ENCODE peak calls at places on chromosomes 1 and 21, in four cellular contexts. D is iris pigment epithelial cell, T is hepatocyte, H is AG09319. B is an unnamed sample.

GRCh38 chr1:27517305-27517704 is 27.3 kb upstream of the WASF2 start:
- DNase-seq in T (no peak), D (no peak), H (no peak), B (no peak)

GRCh38 chr1:53362851-53363642 is 35.2 kb upstream of the LRP8 start:
- DNase-seq in T (no peak), H (no peak), D (no peak), B (no peak)

GRCh38 chr1:172180886-172181285 is 239.6 kb upstream of the C1orf105 start:
- DNase-seq in T (peak), H (no peak), D (peak), B (peak)

GRCh38 chr21:15788847-15789548 is 59.2 kb downstream of the USP25 start:
- DNase-seq in T (no peak), H (no peak), D (peak), B (no peak)

GRCh38 chr21:45322231-45322959 is 34.7 kb upstream of the POFUT2 start:
- DNase-seq in D (no peak), T (no peak), H (no peak), B (no peak)

GRCh38 chr1:47031059-47031458 is 7.6 kb downstream of the CYP4X1 start:
- DNase-seq in T (no peak), H (no peak), D (peak), B (no peak)

GRCh38 chr1:55582078-55582477 is 366.9 kb upstream of the USP24 start:
- DNase-seq in H (no peak), D (no peak), T (no peak), B (no peak)

GRCh38 chr1:230913496-230913895 is 45.2 kb upstream of the C1orf198 start:
- DNase-seq in D (no peak), T (no peak), H (no peak), B (no peak)

GRCh38 chr1:109259674-109260557 is 10.6 kb downstream of the CELSR2 start:
- DNase-seq in H (no peak), D (no peak), T (no peak), B (no peak)

GRCh38 chr1:56586502-56586901 is 7.1 kb upstream of the PLPP3 start:
- DNase-seq in T (no peak), H (no peak), D (no peak), B (no peak)

GRCh38 chr1:37477198-37477931 is 3.0 kb downstream of the ZC3H12A start:
- DNase-seq in H (no peak), D (peak), T (peak), B (peak)

GRCh38 chr1:167310732-167311131 is 90.0 kb downstream of the POU2F1 start:
- DNase-seq in T (no peak), D (no peak), H (no peak), B (no peak)

GRCh38 chr1:4759671-4760070 is 105.3 kb downstream of the AJAP1 start:
- DNase-seq in H (no peak), D (no peak), T (no peak), B (no peak)

GRCh38 chr1:230750576-230750975 is 3.4 kb downstream of the CAPN9 start:
- DNase-seq in T (peak), D (no peak), H (no peak), B (no peak)

GRCh38 chr1:165456114-165456513 is 11.2 kb upstream of the RXRG start:
- DNase-seq in D (no peak), H (no peak), T (peak), B (no peak)

GRCh38 chr1:192807968-192808587 is 761 bp upstream of the RGS2 start:
- DNase-seq in H (no peak), D (peak), T (peak), B (no peak)

GRCh38 chr21:43208561-43209332 is 39.9 kb downstream of the CRYAA start:
- DNase-seq in T (no peak), D (no peak), H (no peak), B (no peak)

GRCh38 chr1:186828612-186829542 is at the start of gene PLA2G4A:
- DNase-seq in D (peak), T (peak), H (peak), B (peak)

GRCh38 chr1:101587749-101588148 is 350.9 kb downstream of the S1PR1 start:
- DNase-seq in T (peak), D (peak), H (no peak), B (no peak)

GRCh38 chr1:4587721-4588120 is 66.7 kb upstream of the AJAP1 start:
- DNase-seq in D (no peak), T (no peak), H (no peak), B (no peak)

GRCh38 chr1:8116892-8117262 is 90.8 kb upstream of the ERRFI1 start:
- DNase-seq in H (peak), D (peak), T (peak), B (no peak)

GRCh38 chr21:31593161-31593560 is 66.3 kb upstream of the SOD1 start:
- DNase-seq in T (no peak), D (no peak), H (no peak), B (no peak)

GRCh38 chr1:75615664-75616435 is 4.9 kb upstream of the SLC44A5 start:
- DNase-seq in H (no peak), T (peak), D (peak), B (peak)

GRCh38 chr1:179228783-179229213 is 679 bp downstream of the ABL2 start:
- DNase-seq in T (peak), D (no peak), H (no peak), B (no peak)

GRCh38 chr1:55700359-55701130 is 485.4 kb upstream of the USP24 start:
- DNase-seq in H (no peak), T (no peak), D (peak), B (no peak)

GRCh38 chr1:27603320-27603961 is 503 bp downstream of the AHDC1 start:
- DNase-seq in D (peak), T (peak), H (no peak), B (peak)

GRCh38 chr1:23402286-23403037 is 22.1 kb downstream of the TCEA3 start:
- DNase-seq in T (no peak), D (no peak), H (no peak), B (no peak)

GRCh38 chr1:62247391-62248168 is 52.9 kb downstream of the L1TD1 start:
- DNase-seq in T (no peak), H (no peak), D (no peak), B (no peak)

GRCh38 chr1:155223017-155223416 is 14.5 kb downstream of the MTX1 start:
- DNase-seq in H (no peak), T (no peak), D (no peak), B (no peak)

GRCh38 chr1:209783338-209783737 is 1.0 kb downstream of the C1orf74 start:
- DNase-seq in D (no peak), T (peak), H (no peak), B (no peak)

GRCh38 chr1:198157847-198158765 is 1.3 kb downstream of the NEK7 start:
- DNase-seq in T (peak), H (no peak), D (peak), B (peak)

GRCh38 chr1:201310986-201311355 is 27.7 kb downstream of the PKP1 start:
- DNase-seq in T (no peak), H (no peak), D (no peak), B (no peak)

GRCh38 chr1:42962641-42963377 is 4.1 kb upstream of the SLC2A1 start:
- DNase-seq in H (no peak), D (no peak), T (peak), B (no peak)

GRCh38 chr1:173867141-173867752 is 542 bp downstream of the GAS5 start:
- DNase-seq in T (no peak), D (peak), H (no peak), B (no peak)

GRCh38 chr1:180158149-180159147 is 3.8 kb downstream of the QSOX1 start:
- DNase-seq in D (no peak), H (no peak), T (no peak), B (no peak)

GRCh38 chr1:40760984-40761383 is 22.6 kb upstream of the KCNQ4 start:
- DNase-seq in T (no peak), D (no peak), H (no peak), B (no peak)

GRCh38 chr1:150262388-150263320 is 5.1 kb downstream of the CA14 start:
- DNase-seq in D (no peak), H (no peak), T (no peak), B (no peak)

GRCh38 chr1:179939941-179940340 is 14.7 kb upstream of the CEP350 start:
- DNase-seq in T (no peak), H (no peak), D (no peak), B (no peak)

B was measured in MM.1S.